ENCODE peak calls at places on chromosomes 7 and 10, in four cellular contexts. V, H, E and C are unnamed samples.

GRCh38 chr10:86267286-86268195 is 99.1 kb downstream of the GRID1 start:
- DNase-seq in V (no peak), H (peak), E (no peak), C (no peak)

GRCh38 chr7:50662996-50663395 is 97.8 kb upstream of the DDC start:
- DNase-seq in V (no peak), H (no peak), E (no peak), C (no peak)

GRCh38 chr7:27762062-27762461 is 22.1 kb downstream of the TAX1BP1 start:
- DNase-seq in V (no peak), H (no peak), E (no peak), C (no peak)

GRCh38 chr7:84677386-84677785 is 482.8 kb upstream of the SEMA3A start:
- DNase-seq in V (peak), H (no peak), E (no peak), C (no peak)

GRCh38 chr7:133853706-133854276 is 273.3 kb upstream of the LRGUK start:
- DNase-seq in V (peak), H (peak), E (no peak), C (peak)

GRCh38 chr7:28890137-28890536 is 68.0 kb downstream of the TRIL start:
- DNase-seq in V (no peak), H (no peak), E (no peak), C (no peak)

GRCh38 chr7:116614509-116615285 is 57.3 kb upstream of the MET start:
- DNase-seq in V (no peak), H (no peak), E (no peak), C (no peak)

GRCh38 chr10:4648968-4649367 is 177.0 kb upstream of the AKR1E2 start:
- DNase-seq in V (no peak), H (no peak), E (no peak), C (no peak)

GRCh38 chr10:4498763-4499251 is 327.2 kb upstream of the AKR1E2 start:
- DNase-seq in V (peak), H (no peak), E (no peak), C (peak)

GRCh38 chr7:2978403-2978802 is 65.3 kb downstream of the CARD11 start:
- DNase-seq in V (peak), H (peak), E (peak), C (no peak)

GRCh38 chr7:30149640-30150272 is 15.0 kb downstream of the MTURN start:
- DNase-seq in V (no peak), H (no peak), E (no peak), C (no peak)

GRCh38 chr10:113087082-113088029 is 137.3 kb downstream of the TCF7L2 start:
- DNase-seq in V (peak), H (peak), E (no peak), C (peak)

GRCh38 chr7:157630301-157630853 is 293.6 kb downstream of the DNAJB6 start:
- DNase-seq in V (no peak), H (no peak), E (no peak), C (no peak)

GRCh38 chr10:73774637-73775036 is 7.2 kb upstream of the CHCHD1 start:
- DNase-seq in V (peak), H (no peak), E (no peak), C (no peak)

GRCh38 chr10:120456626-120457430 is at the start of gene PLPP4:
- DNase-seq in V (peak), H (no peak), E (no peak), C (peak)

GRCh38 chr7:82859106-82859850 is 303.4 kb downstream of the PCLO start:
- DNase-seq in V (no peak), H (no peak), E (no peak), C (peak)

GRCh38 chr7:50303082-50303893 is 1.2 kb upstream of the IKZF1 start:
- DNase-seq in V (no peak), H (no peak), E (no peak), C (no peak)

GRCh38 chr10:51706225-51706624 is 6.8 kb upstream of the CSTF2T start:
- DNase-seq in V (peak), H (peak), E (peak), C (no peak)

GRCh38 chr7:105826143-105826542 is 50.3 kb downstream of the ATXN7L1 start:
- DNase-seq in V (peak), H (peak), E (no peak), C (no peak)

GRCh38 chr7:104933433-104934074 is 80.5 kb upstream of the KMT2E start:
- DNase-seq in V (no peak), H (no peak), E (no peak), C (no peak)

GRCh38 chr10:114561008-114561523 is 97.0 kb downstream of the ABLIM1 start:
- DNase-seq in V (no peak), H (no peak), E (no peak), C (no peak)

GRCh38 chr10:114565066-114565465 is 93.0 kb downstream of the ABLIM1 start:
- DNase-seq in V (no peak), H (no peak), E (no peak), C (peak)

GRCh38 chr10:114556236-114557122 is 101.6 kb downstream of the ABLIM1 start:
- DNase-seq in V (no peak), H (peak), E (no peak), C (no peak)

GRCh38 chr10:114557854-114558253 is 100.2 kb downstream of the ABLIM1 start:
- DNase-seq in V (no peak), H (no peak), E (no peak), C (no peak)

GRCh38 chr10:114560144-114560543 is 97.9 kb downstream of the ABLIM1 start:
- DNase-seq in V (no peak), H (no peak), E (no peak), C (no peak)
- H3K27ac ChIP-seq in V (no peak), H (no peak), E (peak), C (no peak)

GRCh38 chr7:130154501-130155317 is 50.5 kb downstream of the TMEM209 start:
- DNase-seq in V (no peak), H (peak), E (no peak), C (no peak)
- TF ChIP-seq CTCF in V (peak), H (no peak), E (no peak), C (peak)

GRCh38 chr10:35379226-35380137 is 43.2 kb downstream of the CCNY start:
- DNase-seq in V (peak), H (no peak), E (peak), C (peak)
- H3K4me3 ChIP-seq in V (no peak), H (no peak), E (peak), C (no peak)

DNA sequence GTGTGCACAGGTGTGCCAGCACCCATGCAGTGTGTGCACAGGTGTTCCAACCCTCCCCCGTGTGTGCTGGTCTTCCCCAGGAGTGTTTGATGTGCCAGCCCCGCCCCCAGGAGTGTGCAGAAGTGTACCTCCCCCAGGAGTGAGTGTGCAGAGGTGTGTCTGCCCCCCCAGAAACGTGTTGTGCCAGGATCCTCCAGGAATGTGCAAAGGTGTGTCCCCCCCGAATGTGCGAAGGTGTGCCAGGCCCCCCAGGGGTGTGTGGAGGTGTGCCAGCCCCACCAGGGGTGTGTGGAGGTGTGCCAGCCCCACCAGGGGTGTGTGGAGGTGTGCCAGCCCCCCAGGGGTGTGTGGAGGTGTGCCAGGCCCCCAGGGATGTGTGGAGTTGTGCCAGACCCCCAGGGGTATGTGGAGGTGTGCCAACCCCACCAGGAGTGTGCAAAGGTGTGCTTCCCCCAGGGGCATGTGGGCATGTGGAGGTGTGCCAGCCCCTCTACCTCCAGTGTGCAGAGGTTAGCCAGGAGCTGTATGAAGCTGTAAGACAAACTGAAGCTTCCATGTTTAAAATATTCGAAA is 33.2 kb downstream of the CHST15 start:
- DNase-seq in V (no peak), H (no peak), E (no peak), C (no peak)
- H3K27ac ChIP-seq in V (no peak), H (no peak), E (no peak), C (no peak)

GRCh38 chr10:11520892-11521291 is 90.6 kb downstream of the USP6NL start:
- DNase-seq in V (no peak), H (no peak), E (no peak), C (no peak)
- TF ChIP-seq CTCF in V (no peak), H (no peak), E (no peak), C (no peak)